ENCODE peak calls at places on chromosomes 7 and 10, in four cellular contexts. One of them, this sample, is unnamed.

GRCh38 chr7:135745702-135746312 is 2.8 kb downstream of the FAM180A start:
- DNase-seq in neuronal stem cell: no peak
- DNase-seq in mesenchymal stem cell: peak; percentile 42
- DNase-seq in mesendoderm: no peak
- DNase-seq in this sample: peak; percentile 99

GRCh38 chr10:77746313-77746712 is 108.7 kb upstream of the KCNMA1 start:
- DNase-seq in mesenchymal stem cell: peak; percentile 73
- DNase-seq in neuronal stem cell: no peak
- DNase-seq in mesendoderm: no peak
- DNase-seq in this sample: peak; percentile 63

GRCh38 chr10:58152698-58153263 is 114.9 kb downstream of the IPMK start:
- DNase-seq in neuronal stem cell: peak; percentile 39
- DNase-seq in mesenchymal stem cell: peak; percentile 47
- DNase-seq in mesendoderm: peak; percentile 84
- DNase-seq in this sample: peak; percentile 53

GRCh38 chr10:14415676-14416307 is 85.1 kb upstream of the FRMD4A start:
- DNase-seq in mesenchymal stem cell: no peak
- DNase-seq in neuronal stem cell: no peak
- DNase-seq in mesendoderm: peak; percentile 43
- DNase-seq in this sample: no peak

GRCh38 chr10:70378122-70378521 is 4.3 kb downstream of the LRRC20 start:
- DNase-seq in mesenchymal stem cell: peak; percentile 93
- DNase-seq in neuronal stem cell: no peak
- DNase-seq in mesendoderm: peak; percentile 46
- DNase-seq in this sample: peak; percentile 95

GRCh38 chr7:70215491-70215890 is 617.2 kb downstream of the AUTS2 start:
- DNase-seq in neuronal stem cell: no peak
- DNase-seq in mesenchymal stem cell: no peak
- DNase-seq in mesendoderm: no peak
- DNase-seq in this sample: no peak

GRCh38 chr10:17213646-17214349 is 12.3 kb upstream of the TRDMT1 start:
- DNase-seq in neuronal stem cell: no peak
- DNase-seq in mesendoderm: no peak
- DNase-seq in mesenchymal stem cell: peak; percentile 51
- DNase-seq in this sample: peak; percentile 83

GRCh38 chr7:90775383-90775965 is 179.4 kb downstream of the CDK14 start:
- DNase-seq in neuronal stem cell: no peak
- DNase-seq in mesendoderm: no peak
- DNase-seq in mesenchymal stem cell: no peak
- DNase-seq in this sample: no peak

GRCh38 chr7:128791121-128791967 is 424 bp upstream of the CCDC136 start:
- DNase-seq in mesendoderm: peak; percentile 68
- DNase-seq in neuronal stem cell: peak; percentile 75
- DNase-seq in mesenchymal stem cell: peak; percentile 54
- DNase-seq in this sample: peak; percentile 38

GRCh38 chr7:21305455-21306235 is 122.2 kb upstream of the SP4 start:
- DNase-seq in mesendoderm: no peak
- DNase-seq in neuronal stem cell: no peak
- DNase-seq in mesenchymal stem cell: no peak
- DNase-seq in this sample: no peak

GRCh38 chr10:126844406-126844805 is 60.8 kb upstream of the DOCK1 start:
- DNase-seq in mesenchymal stem cell: peak; percentile 61
- DNase-seq in mesendoderm: peak; percentile 80
- DNase-seq in neuronal stem cell: no peak
- DNase-seq in this sample: no peak

GRCh38 chr7:22387583-22387982 is 30.6 kb upstream of the RAPGEF5 start:
- DNase-seq in mesendoderm: no peak
- DNase-seq in neuronal stem cell: no peak
- DNase-seq in mesenchymal stem cell: no peak
- DNase-seq in this sample: peak; percentile 18

GRCh38 chr7:74256446-74257408 is 2.5 kb upstream of the RFC2 start:
- DNase-seq in mesendoderm: no peak
- DNase-seq in neuronal stem cell: no peak
- DNase-seq in mesenchymal stem cell: peak; percentile 91
- DNase-seq in this sample: peak; percentile 59

GRCh38 chr7:124765401-124766352 is at the start of gene GPR37:
- DNase-seq in neuronal stem cell: peak; percentile 70
- DNase-seq in mesenchymal stem cell: peak; percentile 95
- DNase-seq in mesendoderm: peak; percentile 97
- DNase-seq in this sample: peak; percentile 93

GRCh38 chr7:148704966-148705365 is 6.3 kb downstream of the CUL1 start:
- DNase-seq in neuronal stem cell: no peak
- DNase-seq in mesendoderm: peak; percentile 50
- DNase-seq in mesenchymal stem cell: no peak
- DNase-seq in this sample: no peak

GRCh38 chr7:28298870-28299484 is 113.3 kb upstream of the CREB5 start:
- DNase-seq in mesendoderm: peak; percentile 91
- DNase-seq in neuronal stem cell: peak; percentile 35
- DNase-seq in mesenchymal stem cell: peak; percentile 62
- DNase-seq in this sample: peak; percentile 78

GRCh38 chr7:36723951-36724664 is at the start of gene AOAH:
- DNase-seq in mesenchymal stem cell: no peak
- DNase-seq in mesendoderm: no peak
- DNase-seq in neuronal stem cell: no peak
- DNase-seq in this sample: no peak

DNA sequence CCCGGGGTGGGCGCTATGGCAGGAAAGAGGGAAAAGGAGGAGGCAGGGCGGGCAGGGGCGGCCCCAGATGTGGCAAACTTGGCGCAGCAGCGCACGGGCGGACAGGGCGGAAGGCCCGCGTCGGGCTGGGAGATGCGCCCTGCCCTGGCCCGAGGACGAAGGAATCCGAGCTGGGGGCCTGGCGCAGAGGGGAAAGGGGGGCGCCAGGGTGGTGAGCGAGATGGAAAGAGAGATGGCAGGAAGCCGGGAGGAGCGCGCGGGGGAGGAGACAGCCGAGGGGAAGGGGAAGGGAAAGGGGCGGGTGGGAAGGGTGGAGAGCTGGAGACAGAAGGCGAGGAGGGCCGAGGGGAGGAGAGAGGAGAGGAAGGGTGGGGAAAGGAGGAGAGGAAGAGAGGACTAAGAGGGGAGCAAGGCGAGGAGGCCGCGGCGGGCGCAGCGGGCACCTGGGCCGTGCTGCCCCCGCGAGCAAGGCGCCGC is at the start of gene MARVELD1:
- DNase-seq in mesendoderm: peak; percentile 91
- DNase-seq in neuronal stem cell: peak; percentile 59
- DNase-seq in mesenchymal stem cell: peak; percentile 83
- DNase-seq in this sample: peak; percentile 77
- H3K23ac ChIP-seq in mesendoderm: peak within 1 kb of the TSS; percentile 100
- H3K23ac ChIP-seq in neuronal stem cell: peak within 1 kb of the TSS; percentile 97
- H3K23ac ChIP-seq in mesenchymal stem cell: peak within 1 kb of the TSS; percentile 96
- H3K23ac ChIP-seq in this sample: peak within 1 kb of the TSS; percentile 94

GRCh38 chr10:21065621-21066248 is 168.6 kb upstream of the NEBL start:
- DNase-seq in mesenchymal stem cell: no peak
- DNase-seq in neuronal stem cell: no peak
- DNase-seq in mesendoderm: no peak
- DNase-seq in this sample: no peak
- H3K23ac ChIP-seq in mesenchymal stem cell: no peak overlapping the region
- H3K23ac ChIP-seq in neuronal stem cell: no peak overlapping the region
- H3K23ac ChIP-seq in mesendoderm: no peak overlapping the region
- H3K23ac ChIP-seq in this sample: no peak overlapping the region

GRCh38 chr7:72447465-72448204 is 35.5 kb upstream of the CALN1 start:
- DNase-seq in mesendoderm: no peak
- DNase-seq in neuronal stem cell: no peak
- DNase-seq in mesenchymal stem cell: no peak
- DNase-seq in this sample: no peak
- H3K23ac ChIP-seq in mesendoderm: no peak overlapping the region
- H3K23ac ChIP-seq in neuronal stem cell: peak overlapping the region; percentile 69
- H3K23ac ChIP-seq in mesenchymal stem cell: no peak overlapping the region
- H3K23ac ChIP-seq in this sample: no peak overlapping the region

DNA sequence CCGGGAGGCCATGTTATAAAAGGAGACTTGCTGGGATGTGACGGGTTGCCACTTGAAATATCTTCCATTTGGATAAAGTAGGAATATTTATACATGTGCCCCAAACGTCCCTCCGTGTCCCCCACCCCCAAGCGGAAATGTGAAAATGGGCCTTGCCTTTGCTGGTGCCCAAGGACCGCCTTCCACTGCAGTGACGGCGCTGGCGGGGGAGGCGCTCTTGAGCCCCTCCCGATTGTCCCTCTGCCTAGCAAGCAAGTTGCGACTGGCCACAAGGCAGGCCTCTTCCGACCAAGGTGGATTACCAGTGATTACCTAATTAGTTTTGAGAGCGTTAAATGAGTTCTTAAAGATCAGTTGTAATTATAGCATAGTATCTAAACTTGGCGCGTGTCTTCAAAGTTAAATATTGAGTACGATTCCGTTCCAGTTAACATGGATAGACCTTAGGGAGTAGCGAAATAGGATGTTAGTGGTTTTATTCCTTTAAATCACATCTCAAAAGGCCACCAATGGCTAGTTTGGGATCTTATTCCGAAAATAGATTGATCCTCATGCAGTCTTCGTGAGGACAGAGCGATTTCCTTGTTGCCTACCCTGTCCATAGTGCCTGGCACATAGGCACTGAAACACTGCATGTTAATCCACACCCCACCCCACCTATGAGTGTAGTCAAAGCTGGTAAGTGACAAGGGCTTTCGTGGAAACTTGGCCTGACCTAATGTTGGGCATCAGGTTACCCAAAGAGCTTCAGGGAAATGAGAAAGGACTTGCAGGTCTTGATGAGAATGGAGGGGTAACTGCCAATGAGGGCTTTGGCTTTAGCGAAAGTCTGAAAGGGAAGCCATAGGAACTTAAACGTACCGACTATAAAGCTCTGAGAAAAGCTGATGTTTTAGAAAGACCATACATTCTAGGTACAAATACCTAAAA is 1.1 kb downstream of the PPIA start:
- DNase-seq in mesendoderm: peak; percentile 91
- DNase-seq in neuronal stem cell: peak; percentile 62
- DNase-seq in mesenchymal stem cell: peak; percentile 90
- DNase-seq in this sample: peak; percentile 84
- H3K23ac ChIP-seq in mesendoderm: peak overlapping the region; percentile 97
- H3K23ac ChIP-seq in neuronal stem cell: peak overlapping the region; percentile 83
- H3K23ac ChIP-seq in mesenchymal stem cell: no peak overlapping the region
- H3K23ac ChIP-seq in this sample: peak overlapping the region; percentile 78

DNA sequence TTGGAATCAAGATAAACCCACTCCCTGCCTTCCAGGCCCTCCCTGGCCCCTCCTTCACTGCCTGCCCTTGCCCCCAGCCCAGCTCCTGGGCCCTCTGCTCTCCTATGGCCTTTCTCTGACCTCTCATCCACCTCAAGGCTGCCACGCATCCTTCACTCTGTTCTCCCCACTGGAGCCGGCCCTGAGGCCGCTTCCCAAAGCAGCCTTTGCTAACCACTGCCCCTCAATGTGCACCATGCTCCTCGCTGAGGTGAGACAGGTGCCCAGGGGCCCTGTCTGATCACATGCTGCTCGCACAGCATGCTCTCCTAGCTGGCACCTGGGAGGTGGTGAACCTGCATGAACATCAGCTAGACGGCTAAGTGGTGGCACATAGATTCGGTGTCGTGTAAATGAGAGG is 138.5 kb upstream of the RET start:
- DNase-seq in mesenchymal stem cell: no peak
- DNase-seq in mesendoderm: no peak
- DNase-seq in neuronal stem cell: no peak
- DNase-seq in this sample: no peak
- H3K23ac ChIP-seq in mesenchymal stem cell: no peak overlapping the region
- H3K23ac ChIP-seq in mesendoderm: no peak overlapping the region
- H3K23ac ChIP-seq in neuronal stem cell: no peak overlapping the region
- H3K23ac ChIP-seq in this sample: no peak overlapping the region